ENCODE peak calls at places on chromosomes 3 and 15, in four cellular contexts. One of them, this sample, is unnamed.

GRCh38 chr15:62337934-62338333 is 172.8 kb upstream of the C2CD4B start:
- DNase-seq in HEK293T: no peak
- DNase-seq in fibroblast of lung: no peak
- DNase-seq in C1 segment of cervical spinal cord: no peak
- DNase-seq in this sample: no peak

GRCh38 chr3:152260026-152260425 is 8.7 kb upstream of the MBNL1 start:
- DNase-seq in HEK293T: no peak
- DNase-seq in fibroblast of lung: peak; percentile 57
- DNase-seq in C1 segment of cervical spinal cord: no peak
- DNase-seq in this sample: no peak

GRCh38 chr3:8576436-8576835 is 68.2 kb downstream of the SSUH2 start:
- DNase-seq in HEK293T: no peak
- DNase-seq in fibroblast of lung: no peak
- DNase-seq in C1 segment of cervical spinal cord: no peak
- DNase-seq in this sample: no peak

GRCh38 chr15:45918839-45919238 is 284.0 kb downstream of the SQOR start:
- DNase-seq in HEK293T: no peak
- DNase-seq in fibroblast of lung: no peak
- DNase-seq in C1 segment of cervical spinal cord: no peak
- DNase-seq in this sample: no peak

GRCh38 chr3:48960841-48961413 is 29.1 kb upstream of the P4HTM start:
- DNase-seq in HEK293T: no peak
- DNase-seq in fibroblast of lung: no peak
- DNase-seq in C1 segment of cervical spinal cord: no peak
- DNase-seq in this sample: no peak

GRCh38 chr3:55629432-55629831 is 142.3 kb upstream of the WNT5A start:
- DNase-seq in HEK293T: no peak
- DNase-seq in fibroblast of lung: peak; percentile 55
- DNase-seq in C1 segment of cervical spinal cord: no peak
- DNase-seq in this sample: no peak

GRCh38 chr3:124861041-124861440 is 26.1 kb downstream of the ITGB5 start:
- DNase-seq in HEK293T: no peak
- DNase-seq in fibroblast of lung: no peak
- DNase-seq in C1 segment of cervical spinal cord: no peak
- DNase-seq in this sample: no peak

GRCh38 chr15:73334086-73334485 is 34.7 kb downstream of the HCN4 start:
- DNase-seq in HEK293T: no peak
- DNase-seq in fibroblast of lung: no peak
- DNase-seq in C1 segment of cervical spinal cord: no peak
- DNase-seq in this sample: no peak

GRCh38 chr3:48215019-48215418 is 8.3 kb upstream of the CAMP start:
- DNase-seq in HEK293T: no peak
- DNase-seq in fibroblast of lung: no peak
- DNase-seq in C1 segment of cervical spinal cord: no peak
- DNase-seq in this sample: peak; percentile 65

GRCh38 chr3:134852132-134852531 is 57.1 kb downstream of the EPHB1 start:
- DNase-seq in HEK293T: no peak
- DNase-seq in fibroblast of lung: no peak
- DNase-seq in C1 segment of cervical spinal cord: peak; percentile 82
- DNase-seq in this sample: no peak

GRCh38 chr3:141707741-141708203 is 30.3 kb upstream of the RNF7 start:
- DNase-seq in HEK293T: no peak
- DNase-seq in fibroblast of lung: peak; percentile 75
- DNase-seq in C1 segment of cervical spinal cord: no peak
- DNase-seq in this sample: no peak

GRCh38 chr3:138768126-138768525 is 66.6 kb downstream of the PIK3CB start:
- DNase-seq in HEK293T: no peak
- DNase-seq in fibroblast of lung: no peak
- DNase-seq in C1 segment of cervical spinal cord: no peak
- DNase-seq in this sample: no peak

GRCh38 chr3:47612178-47612577 is 33.5 kb upstream of the CSPG5 start:
- DNase-seq in HEK293T: no peak
- DNase-seq in fibroblast of lung: peak; percentile 95
- DNase-seq in C1 segment of cervical spinal cord: peak; percentile 82
- DNase-seq in this sample: no peak

GRCh38 chr3:158451405-158452045 is 119.5 kb upstream of the MLF1 start:
- DNase-seq in HEK293T: no peak
- DNase-seq in fibroblast of lung: no peak
- DNase-seq in C1 segment of cervical spinal cord: no peak
- DNase-seq in this sample: no peak

GRCh38 chr3:99952306-99952705 is 134.6 kb downstream of the CMSS1 start:
- DNase-seq in HEK293T: no peak
- DNase-seq in fibroblast of lung: peak; percentile 92
- DNase-seq in C1 segment of cervical spinal cord: no peak
- DNase-seq in this sample: no peak

This sample was measured in tibial nerve.